ENCODE peak calls at places on chromosome X, in four cellular contexts. H is K562, Q is HepG2, D is HEK293T. G is an unnamed sample.

GRCh38 chrX:91434351-91435168 is at the start of gene PABPC5:
- DNase-seq in Q (no peak), H (no peak), D (no peak), G (peak)

GRCh38 chrX:129472116-129472515 is 51.2 kb downstream of the SMARCA1 start:
- DNase-seq in H (no peak), D (peak), Q (no peak), G (no peak)

GRCh38 chrX:129540068-129540653 is at the start of gene OCRL:
- DNase-seq in H (peak), D (peak), Q (peak), G (peak)

GRCh38 chrX:11290673-11291072 is 2.5 kb upstream of the AMELX start:
- DNase-seq in D (no peak), H (no peak), Q (no peak), G (no peak)

GRCh38 chrX:72712094-72712755 is 1.9 kb downstream of the PHKA1 start:
- DNase-seq in H (peak), D (peak), Q (no peak), G (no peak)

GRCh38 chrX:39335447-39336235 is 534.4 kb downstream of the MID1IP1 start:
- DNase-seq in D (no peak), Q (no peak), H (no peak), G (no peak)

GRCh38 chrX:122219735-122220134 is 964.3 kb upstream of the GRIA3 start:
- DNase-seq in Q (no peak), H (no peak), D (no peak), G (no peak)

GRCh38 chrX:135484636-135485289 is 35.7 kb upstream of the INTS6L start:
- DNase-seq in H (peak), Q (peak), D (peak), G (no peak)

GRCh38 chrX:1164322-1165288 is 47.8 kb downstream of the CRLF2 start:
- DNase-seq in D (no peak), Q (no peak), H (no peak), G (peak)

GRCh38 chrX:11437642-11438379 is 144.6 kb downstream of the AMELX start:
- DNase-seq in H (peak), D (no peak), Q (peak), G (no peak)

GRCh38 chrX:72280210-72280882 is 3.3 kb upstream of the RPS4X start:
- DNase-seq in Q (no peak), D (no peak), H (peak), G (no peak)

GRCh38 chrX:57227691-57228090 is 58.8 kb upstream of the FAAH2 start:
- DNase-seq in Q (no peak), H (peak), D (no peak), G (peak)

GRCh38 chrX:130694983-130695382 is 208.0 kb downstream of the ENOX2 start:
- DNase-seq in Q (no peak), H (peak), D (no peak), G (no peak)

GRCh38 chrX:22542641-22543040 is 269.9 kb downstream of the CBLL2 start:
- DNase-seq in H (no peak), Q (no peak), D (no peak), G (no peak)

GRCh38 chrX:22538581-22538980 is 265.9 kb downstream of the CBLL2 start:
- DNase-seq in D (no peak), H (no peak), Q (no peak), G (no peak)

DNA sequence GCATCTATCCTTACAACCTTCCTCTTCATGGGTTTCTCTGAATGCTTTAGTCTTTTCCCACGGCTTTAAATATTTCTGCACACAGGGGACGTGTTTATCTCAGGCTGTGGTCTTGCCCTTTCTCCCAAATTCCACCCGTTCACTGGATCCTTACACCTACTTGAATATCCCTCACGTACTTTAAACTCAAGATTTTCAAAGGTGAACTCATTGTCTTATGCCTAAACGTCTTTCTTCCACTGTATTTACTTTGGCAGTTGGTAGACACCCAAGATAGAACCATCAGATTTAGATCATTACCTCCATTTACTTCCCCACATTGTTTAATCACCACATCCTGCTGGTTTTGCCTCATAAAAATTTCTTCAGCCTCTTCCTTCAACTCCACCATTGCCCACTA is 269.2 kb downstream of the CBLL2 start:
- DNase-seq in D (no peak), Q (no peak), H (no peak), G (no peak)
- TF ChIP-seq ELF4 in D (no peak), Q (no peak), H (no peak), G (no peak)

GRCh38 chrX:68808686-68809357 is 20.0 kb upstream of the EFNB1 start:
- DNase-seq in H (peak), Q (no peak), D (peak), G (peak)

GRCh38 chrX:68807818-68808217 is 21.0 kb upstream of the EFNB1 start:
- DNase-seq in H (peak), D (peak), Q (no peak), G (peak)
- TF ChIP-seq ELF4 in H (no peak), D (no peak), Q (no peak), G (no peak)

GRCh38 chrX:2500681-2501151 is at the start of the genes DHRSX and ZBED1:
- DNase-seq in D (peak), H (peak), Q (no peak), G (peak)

GRCh38 chrX:2499507-2499906 is 1.3 kb downstream of the DHRSX start:
- DNase-seq in Q (no peak), D (no peak), H (no peak), G (no peak)

GRCh38 chrX:2498781-2499302 is 1.9 kb downstream of the DHRSX start:
- DNase-seq in Q (peak), D (no peak), H (peak), G (no peak)

GRCh38 chrX:2501246-2502102 is 698 bp upstream of the DHRSX start:
- DNase-seq in H (no peak), D (no peak), Q (no peak), G (no peak)

GRCh38 chrX:2500091-2500680 is 590 bp downstream of the DHRSX start:
- DNase-seq in Q (peak), D (peak), H (peak), G (peak)
- TF ChIP-seq ELF4 in Q (no peak), D (no peak), H (no peak), G (no peak)

DNA sequence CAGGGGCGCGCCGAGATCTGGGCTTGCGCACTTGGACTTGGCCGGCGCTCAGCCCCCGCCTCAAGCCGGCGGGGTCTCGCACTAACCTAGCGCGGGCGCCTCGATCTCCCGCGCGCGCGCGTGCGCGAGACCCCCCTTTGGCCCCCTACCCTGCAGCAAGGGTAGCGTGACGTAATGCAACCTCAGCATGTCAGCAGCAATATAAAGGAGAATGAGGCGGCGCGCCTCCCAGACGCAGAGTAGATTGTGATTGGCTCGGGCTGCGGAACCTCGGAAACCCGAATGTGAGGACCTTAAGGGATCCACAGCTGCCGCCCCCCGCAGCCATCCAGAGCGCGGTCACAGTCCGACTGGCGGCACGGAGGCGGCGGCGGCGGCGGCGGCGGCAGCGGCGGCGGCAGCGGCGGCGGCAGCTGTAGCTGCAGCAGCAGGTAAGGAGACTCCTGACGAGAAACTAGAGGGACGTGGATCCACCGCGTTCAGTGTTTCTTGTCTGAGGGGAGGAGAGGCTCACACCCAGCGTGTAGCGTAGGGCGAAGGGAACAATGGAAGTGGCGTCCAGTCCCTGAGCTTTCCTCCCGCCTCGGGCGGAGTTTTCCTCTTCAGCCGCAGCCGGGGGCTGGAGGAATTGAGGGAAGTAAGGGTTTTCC is at the start of the genes SATL1 and ZNF711:
- DNase-seq in D (peak), H (peak), Q (peak), G (peak)
- TF ChIP-seq ELF4 in D (no peak), H (no peak), Q (no peak), G (no peak)

GRCh38 chrX:29826651-29827206 is 388.6 kb upstream of the MAGEB2 start:
- DNase-seq in D (no peak), Q (no peak), H (no peak), G (no peak)

DNA sequence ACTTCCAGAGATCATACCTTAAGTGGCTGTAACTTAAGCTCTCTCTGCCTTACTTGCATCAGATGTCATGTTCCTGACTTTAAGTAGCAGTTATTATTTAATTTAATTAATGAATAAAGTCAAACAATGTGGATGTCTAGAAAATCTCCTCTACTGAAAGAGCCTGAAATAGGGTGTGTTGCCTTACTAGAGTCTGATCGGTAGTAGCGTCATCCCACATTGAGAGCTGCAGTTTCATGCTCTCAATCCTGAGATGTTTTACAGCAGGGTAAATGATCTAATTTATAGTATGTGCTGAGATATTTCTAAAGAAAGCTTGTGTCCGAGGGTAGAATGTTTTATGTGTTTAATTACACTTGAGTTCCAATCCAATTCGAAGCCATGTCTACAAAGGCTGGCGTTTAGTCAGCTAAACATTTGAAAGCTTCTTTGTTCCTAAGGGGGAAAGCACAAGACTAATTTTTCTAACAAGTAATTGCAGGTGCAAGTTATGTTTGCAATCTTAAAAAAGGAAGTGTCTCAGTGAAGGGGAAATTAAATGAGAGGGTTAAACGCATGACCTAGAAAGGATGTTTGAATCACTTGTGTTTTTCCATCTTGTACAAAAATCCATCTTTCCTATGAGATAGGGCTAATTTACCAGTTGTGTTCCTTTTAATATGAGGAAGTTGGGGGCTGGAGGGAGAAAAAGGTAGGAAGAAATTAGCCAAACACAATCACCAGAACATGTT is 391.0 kb upstream of the MAGEB2 start:
- DNase-seq in Q (no peak), H (no peak), D (no peak), G (no peak)
- TF ChIP-seq ELF4 in Q (no peak), H (no peak), D (no peak), G (no peak)

GRCh38 chrX:54063361-54063760 is 19.1 kb upstream of the PHF8 start:
- DNase-seq in D (no peak), H (no peak), Q (no peak), G (no peak)

GRCh38 chrX:54067741-54068140 is 23.5 kb upstream of the PHF8 start:
- DNase-seq in H (no peak), D (no peak), Q (no peak), G (no peak)

GRCh38 chrX:54064564-54064963 is 20.3 kb upstream of the PHF8 start:
- DNase-seq in Q (no peak), D (no peak), H (no peak), G (no peak)

DNA sequence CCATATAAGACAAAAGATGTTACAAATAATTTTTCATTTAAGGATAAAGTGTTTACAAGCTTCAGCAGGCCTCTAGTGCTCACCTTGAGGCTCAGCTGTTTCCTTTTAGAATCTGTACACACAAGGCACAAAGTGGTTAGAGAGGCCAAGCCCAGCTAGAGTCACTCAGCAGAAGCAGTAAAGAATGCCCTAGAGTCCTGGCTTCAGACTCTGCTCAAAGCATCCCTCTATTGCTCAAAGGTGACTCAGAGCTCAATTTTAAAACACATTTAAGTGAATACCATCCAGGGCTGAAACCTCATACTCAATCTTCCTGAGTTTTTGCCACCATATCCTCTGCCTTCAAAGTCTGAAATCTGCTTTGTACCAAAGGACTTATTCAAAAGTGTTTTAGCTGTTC is 22.6 kb upstream of the PHF8 start:
- DNase-seq in H (no peak), D (no peak), Q (no peak), G (no peak)
- TF ChIP-seq ELF4 in H (no peak), D (no peak), Q (no peak), G (no peak)

GRCh38 chrX:9396930-9397329 is 67.9 kb upstream of the TBL1X start:
- DNase-seq in D (no peak), H (no peak), Q (peak), G (no peak)
- TF ChIP-seq ELF4 in D (no peak), H (no peak), Q (no peak), G (no peak)

GRCh38 chrX:48910926-48911406 is 480 bp downstream of the SLC35A2 start:
- DNase-seq in D (no peak), H (peak), Q (no peak), G (no peak)
- TF ChIP-seq ELF4 in D (no peak), H (no peak), Q (no peak), G (no peak)

DNA sequence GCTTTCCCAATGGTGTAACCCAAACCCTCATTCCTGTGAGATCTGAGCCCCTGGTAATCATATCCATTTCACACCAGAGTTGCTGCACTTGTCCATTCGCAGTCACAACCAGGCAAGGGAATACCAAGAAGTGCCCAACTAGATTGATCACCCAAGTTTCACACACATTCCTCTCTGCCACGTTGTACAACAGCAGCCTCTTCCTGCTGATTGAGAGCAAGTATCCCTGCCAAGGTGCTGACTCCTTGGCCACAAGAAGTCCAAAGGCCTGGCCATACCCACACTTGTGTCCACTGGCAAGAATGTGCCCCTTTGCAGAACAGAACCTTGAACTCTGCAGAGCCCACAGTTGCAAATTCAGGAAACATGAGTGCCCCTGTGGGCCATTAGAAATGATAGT is 6.5 kb upstream of the ACOT9 start:
- DNase-seq in D (no peak), H (no peak), Q (no peak), G (no peak)
- TF ChIP-seq ELF4 in D (no peak), H (no peak), Q (no peak), G (no peak)

G was measured in WTC11.